ENCODE peak calls at places on chromosome 6, in nine cellular contexts. R is transverse colon, A is suprapubic skin, W is lower leg skin, C is uterus, O is A549, N is body of pancreas, D is GM12878, Y is stomach. Z is an unnamed sample.

GRCh38 chr6:7034055-7034454 is 73.7 kb upstream of the RREB1 start:
- DNase-seq in A (no peak), W (no peak), R (no peak), Y (no peak), N (no peak), C (no peak), O (no peak), D (no peak), Z (no peak)

GRCh38 chr6:26555505-26556262 is 17.5 kb downstream of the HMGN4 start:
- DNase-seq in W (no peak), A (no peak), Y (no peak), O (peak; percentile 69), D (no peak), C (no peak), R (no peak), N (no peak), Z (peak; percentile 41)

GRCh38 chr6:25851961-25852360 is 20.1 kb upstream of the SLC17A1 start:
- DNase-seq in W (no peak), O (no peak), Y (no peak), D (no peak), R (no peak), C (no peak), A (no peak), N (no peak), Z (no peak)

GRCh38 chr6:5205877-5206840 is 54.6 kb downstream of the LYRM4 start:
- DNase-seq in C (peak; percentile 81), D (no peak), Y (peak; percentile 38), N (peak; percentile 76), R (peak; percentile 11), O (peak; percentile 29), A (no peak), W (peak; percentile 85), Z (no peak)

GRCh38 chr6:151911401-151911800 is 103.9 kb downstream of the ESR1 start:
- DNase-seq in O (no peak), W (no peak), Y (no peak), R (no peak), D (no peak), C (no peak), N (no peak), A (no peak), Z (no peak)

GRCh38 chr6:150004101-150004782 is 21.1 kb downstream of the RAET1L start:
- DNase-seq in W (peak; percentile 68), C (no peak), Y (no peak), A (no peak), R (no peak), D (no peak), N (no peak), O (no peak), Z (no peak)

GRCh38 chr6:154403803-154404202 is 47.2 kb upstream of the IPCEF1 start:
- DNase-seq in A (no peak), N (peak; percentile 18), O (no peak), Y (peak; percentile 31), W (peak; percentile 62), C (peak; percentile 43), D (no peak), R (peak; percentile 19), Z (peak; percentile 44)

GRCh38 chr6:11143394-11144371 is 32.2 kb upstream of the ERVFRD-1 start:
- DNase-seq in A (peak; percentile 90), W (peak; percentile 95), Y (peak; percentile 61), N (peak; percentile 76), C (peak; percentile 61), O (peak; percentile 93), D (no peak), R (peak; percentile 54), Z (peak; percentile 73)

GRCh38 chr6:44569931-44570385 is 182.5 kb downstream of the CDC5L start:
- DNase-seq in C (no peak), N (peak; percentile 57), D (no peak), Y (no peak), W (peak; percentile 89), A (no peak), O (no peak), R (peak; percentile 18), Z (no peak)

GRCh38 chr6:134730013-134730412 is 219.9 kb downstream of the ALDH8A1 start:
- DNase-seq in W (no peak), C (no peak), Y (no peak), N (no peak), O (no peak), A (no peak), R (no peak), D (no peak), Z (no peak)

GRCh38 chr6:24936641-24937317 is 1.0 kb upstream of the RIPOR2 start:
- DNase-seq in R (no peak), C (no peak), D (peak; percentile 96), W (no peak), Y (no peak), O (no peak), N (no peak), A (no peak), Z (no peak)

GRCh38 chr6:139853302-139853992 is 479.0 kb upstream of the CITED2 start:
- DNase-seq in C (no peak), O (no peak), Y (no peak), A (no peak), N (no peak), R (peak; percentile 51), W (no peak), D (no peak), Z (no peak)

GRCh38 chr6:132624175-132624574 is at the start of gene TAAR2:
- DNase-seq in O (no peak), W (no peak), C (no peak), A (no peak), Y (no peak), N (no peak), D (no peak), R (no peak), Z (no peak)

DNA sequence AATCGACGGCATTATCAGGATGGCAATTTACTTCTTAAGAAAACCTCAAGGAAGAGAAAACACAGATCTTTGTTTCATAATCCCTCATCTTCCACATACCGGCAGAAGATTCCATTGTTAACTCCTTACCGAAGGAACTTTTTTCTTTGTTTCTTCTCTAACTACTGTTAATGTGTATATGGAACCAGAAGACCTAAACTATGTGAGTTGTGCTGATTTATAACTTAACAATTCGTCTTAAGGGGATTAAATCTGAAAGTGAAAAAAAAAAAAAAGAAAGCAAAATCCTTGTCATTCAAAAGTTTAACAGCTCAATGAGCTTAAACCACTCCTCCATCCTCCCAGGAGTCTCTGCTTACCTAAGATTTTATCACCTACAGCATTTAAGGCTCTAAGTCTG is 629 bp downstream of the TAAR2 start:
- DNase-seq in R (no peak), O (no peak), W (no peak), N (no peak), Y (no peak), C (no peak), D (no peak), A (no peak), Z (no peak)
- TF ChIP-seq POLR2A in R (no peak), O (no peak), W (no peak), N (no peak), Y (no peak), C (no peak), D (no peak), A (no peak), Z (no peak)

DNA sequence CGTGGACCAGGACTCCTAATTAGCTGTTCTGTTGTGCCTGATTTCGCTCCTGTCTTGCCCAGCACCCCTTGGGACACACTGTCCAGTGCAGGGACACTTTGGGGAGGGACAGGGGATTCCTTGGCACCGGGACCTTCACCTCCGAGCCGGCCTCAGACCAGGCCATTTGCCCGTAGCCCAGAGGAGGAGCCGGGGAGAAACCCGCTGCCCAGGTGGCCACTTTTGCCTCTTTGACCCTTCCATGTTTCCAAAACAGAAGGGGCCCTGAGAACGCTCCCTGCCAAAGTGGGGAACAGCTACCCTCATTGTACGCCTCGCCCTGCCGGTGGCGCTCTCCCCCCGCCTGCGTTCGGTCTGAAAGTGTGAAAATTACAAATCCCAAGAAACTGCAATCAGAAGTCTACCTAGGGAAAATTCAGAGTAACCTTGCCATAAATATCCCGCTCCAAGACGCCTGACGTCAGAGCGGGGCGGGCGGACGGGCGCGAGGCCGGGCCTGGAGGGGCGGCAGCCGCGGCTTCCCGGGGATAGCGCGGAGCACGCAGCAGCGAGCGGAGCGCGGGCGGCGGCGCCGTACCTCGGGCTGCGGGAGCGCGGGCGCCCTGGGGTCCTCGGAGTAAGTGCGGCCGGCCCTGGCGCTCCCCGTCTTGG is at the start of gene DAAM2:
- DNase-seq in D (no peak), R (peak; percentile 50), C (peak; percentile 68), Y (peak; percentile 64), A (peak; percentile 71), O (no peak), N (peak; percentile 67), W (peak; percentile 92), Z (no peak)
- TF ChIP-seq POLR2A in D (no peak), R (no peak), C (peak; percentile 81), Y (no peak), A (no peak), O (no peak), N (peak; percentile 37), W (no peak), Z (no peak)

GRCh38 chr6:46170357-46171289 is at the start of gene ENPP5:
- DNase-seq in N (peak; percentile 97), O (no peak), Y (peak; percentile 89), W (peak; percentile 91), D (peak; percentile 12), A (peak; percentile 71), C (peak; percentile 17), R (peak; percentile 91), Z (peak; percentile 32)
- TF ChIP-seq POLR2A in N (peak; percentile 56), O (no peak), Y (no peak), W (no peak), D (no peak), A (no peak), C (peak; percentile 40), R (peak; percentile 54), Z (no peak)

DNA sequence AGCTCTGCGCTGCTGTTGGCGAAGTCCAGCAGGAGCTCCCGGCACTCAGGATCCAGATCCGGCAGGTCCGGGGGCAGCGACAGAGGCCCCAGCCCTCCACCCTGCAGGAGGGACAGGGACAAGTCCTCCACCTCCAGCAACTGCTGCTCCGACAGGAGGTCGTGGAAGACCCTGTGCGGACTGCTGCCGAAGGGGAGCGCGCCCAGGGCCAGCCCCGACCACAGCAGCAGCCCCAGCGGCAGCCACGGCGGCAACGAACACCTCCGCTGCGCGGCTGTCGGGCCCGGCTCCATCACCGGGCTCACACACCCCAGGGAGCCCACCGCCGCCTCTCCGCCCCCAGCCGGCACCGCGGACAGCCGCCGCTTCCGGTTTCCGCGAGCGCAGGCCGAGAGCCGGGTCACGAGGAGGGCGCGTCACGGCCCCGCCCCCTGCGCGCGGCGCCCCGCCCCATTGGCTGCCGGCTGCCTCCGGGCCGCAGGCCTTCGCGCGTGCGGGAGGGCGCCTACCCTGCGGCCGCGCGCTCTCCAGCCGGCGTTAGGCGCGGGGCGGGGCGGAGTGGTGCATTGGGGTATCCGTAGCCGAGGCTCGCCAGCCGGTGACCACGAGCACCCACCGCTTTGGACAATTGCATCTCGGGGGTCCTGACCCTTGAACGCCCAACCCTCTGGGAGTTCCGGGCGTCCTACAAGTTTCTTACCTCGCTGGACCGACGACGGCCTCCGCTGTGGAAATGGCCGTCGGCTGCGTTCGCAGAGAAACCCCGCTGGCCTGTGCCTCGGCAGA is at the start of gene OSTM1:
- DNase-seq in D (peak; percentile 36), A (peak; percentile 91), R (peak; percentile 95), N (peak; percentile 92), W (peak; percentile 98), Y (peak; percentile 94), O (peak; percentile 82), C (peak; percentile 81), Z (peak; percentile 96)
- TF ChIP-seq POLR2A in D (peak; percentile 92), A (peak; percentile 46), R (peak; percentile 80), N (peak; percentile 88), W (peak; percentile 18), Y (no peak), O (peak; percentile 75), C (peak; percentile 84), Z (peak; percentile 83)

DNA sequence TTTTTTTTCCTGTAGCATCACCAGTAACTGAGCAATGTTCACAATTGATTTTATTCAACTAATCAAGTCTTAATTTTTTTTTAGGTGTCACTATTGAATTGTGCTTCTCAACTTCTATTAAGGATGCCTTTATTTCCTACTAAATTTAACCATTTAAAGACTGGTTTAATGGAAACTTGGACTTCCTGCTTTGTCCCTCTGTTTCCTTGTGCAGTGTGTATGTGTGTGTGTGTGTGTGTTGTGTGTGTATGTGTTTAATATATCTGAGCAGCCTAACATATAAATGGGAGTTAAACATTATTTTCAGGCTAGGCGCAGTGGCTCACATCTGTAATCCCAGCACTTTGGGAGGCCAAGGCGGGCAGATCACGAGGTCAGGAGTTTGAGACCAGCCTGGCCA is 1.8 kb downstream of the SERPINB6 start:
- DNase-seq in Y (no peak), R (no peak), C (no peak), D (no peak), W (no peak), O (no peak), N (no peak), A (no peak), Z (no peak)
- TF ChIP-seq POLR2A in Y (no peak), R (no peak), C (no peak), D (no peak), W (no peak), O (no peak), N (no peak), A (no peak), Z (no peak)

Z was measured in erythroblast.